ENCODE peak calls at places on chromosomes 12 and 14, in four cellular contexts. One of them, this sample, is unnamed.

GRCh38 chr12:6963741-6964446 is 6.6 kb downstream of the PHB2 start:
- DNase-seq in NB4: no peak
- DNase-seq in astrocyte of the spinal cord: no peak
- DNase-seq in CD8-positive, alpha-beta T cell: no peak
- DNase-seq in this sample: no peak

GRCh38 chr12:93857279-93857894 is 180.2 kb downstream of the CRADD start:
- DNase-seq in NB4: peak
- DNase-seq in astrocyte of the spinal cord: peak
- DNase-seq in CD8-positive, alpha-beta T cell: no peak
- DNase-seq in this sample: no peak

GRCh38 chr12:129827985-129828384 is 75.8 kb downstream of the TMEM132D start:
- DNase-seq in NB4: no peak
- DNase-seq in astrocyte of the spinal cord: peak
- DNase-seq in CD8-positive, alpha-beta T cell: no peak
- DNase-seq in this sample: no peak

GRCh38 chr14:29832042-29832441 is 95.6 kb downstream of the PRKD1 start:
- DNase-seq in NB4: no peak
- DNase-seq in astrocyte of the spinal cord: no peak
- DNase-seq in CD8-positive, alpha-beta T cell: no peak
- DNase-seq in this sample: no peak

GRCh38 chr14:30620178-30620577 is 1.9 kb upstream of the SCFD1 start:
- DNase-seq in NB4: peak
- DNase-seq in astrocyte of the spinal cord: peak
- DNase-seq in CD8-positive, alpha-beta T cell: no peak
- DNase-seq in this sample: no peak

GRCh38 chr12:47935196-47935595 is 28.2 kb upstream of the TMEM106C start:
- DNase-seq in NB4: no peak
- DNase-seq in astrocyte of the spinal cord: peak
- DNase-seq in CD8-positive, alpha-beta T cell: no peak
- DNase-seq in this sample: no peak

GRCh38 chr14:29820785-29821184 is 106.9 kb downstream of the PRKD1 start:
- DNase-seq in NB4: no peak
- DNase-seq in astrocyte of the spinal cord: no peak
- DNase-seq in CD8-positive, alpha-beta T cell: no peak
- DNase-seq in this sample: no peak

GRCh38 chr12:109697877-109698468 is 15.7 kb upstream of the FAM222A start:
- DNase-seq in NB4: no peak
- DNase-seq in astrocyte of the spinal cord: no peak
- DNase-seq in CD8-positive, alpha-beta T cell: no peak
- DNase-seq in this sample: no peak

GRCh38 chr14:26531894-26532293 is 65.9 kb downstream of the NOVA1 start:
- DNase-seq in NB4: no peak
- DNase-seq in astrocyte of the spinal cord: peak
- DNase-seq in CD8-positive, alpha-beta T cell: no peak
- DNase-seq in this sample: no peak

GRCh38 chr14:72851660-72852059 is 42.2 kb downstream of the DPF3 start:
- DNase-seq in NB4: no peak
- DNase-seq in astrocyte of the spinal cord: no peak
- DNase-seq in CD8-positive, alpha-beta T cell: no peak
- DNase-seq in this sample: no peak

GRCh38 chr12:52534482-52534881 is 14.3 kb upstream of the KRT5 start:
- DNase-seq in NB4: peak
- DNase-seq in astrocyte of the spinal cord: no peak
- DNase-seq in CD8-positive, alpha-beta T cell: no peak
- DNase-seq in this sample: no peak

GRCh38 chr14:59044707-59045106 is 143.8 kb upstream of the DAAM1 start:
- DNase-seq in NB4: peak
- DNase-seq in astrocyte of the spinal cord: no peak
- DNase-seq in CD8-positive, alpha-beta T cell: no peak
- DNase-seq in this sample: no peak

GRCh38 chr14:21256539-21257394 is 12.5 kb downstream of the HNRNPC start:
- DNase-seq in NB4: peak
- DNase-seq in astrocyte of the spinal cord: no peak
- DNase-seq in CD8-positive, alpha-beta T cell: no peak
- DNase-seq in this sample: no peak

GRCh38 chr12:10889226-10889625 is 5.2 kb upstream of the PRH1 start:
- DNase-seq in NB4: no peak
- DNase-seq in astrocyte of the spinal cord: no peak
- DNase-seq in CD8-positive, alpha-beta T cell: no peak
- DNase-seq in this sample: no peak

DNA sequence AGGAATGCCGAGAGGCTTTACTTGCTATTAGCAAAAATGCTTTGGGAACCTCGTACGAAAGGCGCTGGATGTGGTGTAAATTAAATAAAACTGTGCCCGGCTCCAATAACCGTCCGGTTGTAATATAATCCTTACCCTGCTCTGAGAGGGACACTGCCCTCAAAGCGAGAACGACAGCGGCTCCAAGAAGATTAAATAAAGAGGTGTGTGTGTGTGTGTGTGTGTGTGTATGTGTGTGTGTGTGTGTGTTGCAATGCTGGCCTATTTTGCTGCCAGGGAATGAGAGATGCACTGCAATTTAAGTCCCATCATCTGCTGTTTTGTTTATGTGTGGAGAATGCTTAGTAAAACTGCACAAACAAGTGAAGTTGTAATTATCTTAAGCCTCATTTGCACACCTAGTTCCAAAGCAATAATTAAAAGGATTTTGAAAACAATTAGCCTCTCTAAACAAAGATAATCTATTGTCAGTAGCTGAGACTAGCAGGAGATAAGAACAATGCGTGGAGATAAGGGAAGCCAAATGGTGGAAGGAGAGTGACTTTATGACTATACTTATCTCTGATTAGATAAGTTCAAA is 1.2 kb upstream of the SIX1 start:
- DNase-seq in NB4: no peak
- DNase-seq in astrocyte of the spinal cord: no peak
- DNase-seq in CD8-positive, alpha-beta T cell: no peak
- DNase-seq in this sample: no peak
- H3K4me3 ChIP-seq in NB4: no peak
- H3K4me3 ChIP-seq in astrocyte of the spinal cord: peak
- H3K4me3 ChIP-seq in CD8-positive, alpha-beta T cell: no peak
- H3K4me3 ChIP-seq in this sample: no peak

DNA sequence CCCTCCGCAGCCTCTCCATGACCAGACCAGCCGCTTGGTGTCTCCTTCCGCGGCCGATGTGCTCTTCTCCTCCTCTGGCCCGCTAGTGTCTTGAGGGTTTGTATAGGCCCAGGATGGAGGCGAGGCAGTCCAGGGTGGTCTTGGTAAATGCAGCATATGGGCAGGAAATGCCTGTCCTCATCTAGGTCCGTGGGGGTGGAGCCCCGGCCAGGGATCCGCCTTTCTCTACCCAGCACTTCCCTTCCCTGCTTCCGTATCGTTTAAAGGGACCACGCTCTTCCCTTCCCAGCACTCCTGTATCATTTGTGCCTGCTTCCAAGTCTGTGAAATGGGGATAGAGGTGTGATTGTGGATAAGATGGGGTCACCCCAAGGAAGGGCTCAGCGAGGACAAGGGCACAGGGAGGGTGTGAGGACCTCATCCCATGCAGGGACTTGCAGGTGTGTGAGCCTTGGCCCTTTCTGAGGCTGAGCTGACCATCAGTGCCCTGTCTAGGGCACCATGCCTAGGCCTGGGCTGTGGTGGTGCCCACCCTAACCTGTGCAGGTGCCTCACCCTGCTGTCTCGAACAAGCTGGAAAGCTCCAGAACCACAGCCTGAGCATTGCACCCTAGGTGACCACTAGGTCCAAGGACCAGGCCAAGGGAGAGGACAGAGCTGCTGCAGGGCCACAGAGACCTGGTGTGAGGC is 326.8 kb upstream of the RTL1 start:
- DNase-seq in NB4: no peak
- DNase-seq in astrocyte of the spinal cord: no peak
- DNase-seq in CD8-positive, alpha-beta T cell: no peak
- DNase-seq in this sample: no peak
- H3K4me3 ChIP-seq in NB4: no peak
- H3K4me3 ChIP-seq in astrocyte of the spinal cord: no peak
- H3K4me3 ChIP-seq in CD8-positive, alpha-beta T cell: no peak
- H3K4me3 ChIP-seq in this sample: no peak

GRCh38 chr14:104676130-104676693 is 13.2 kb upstream of the INF2 start:
- DNase-seq in NB4: no peak
- DNase-seq in astrocyte of the spinal cord: no peak
- DNase-seq in CD8-positive, alpha-beta T cell: no peak
- DNase-seq in this sample: no peak
- H3K4me3 ChIP-seq in NB4: no peak
- H3K4me3 ChIP-seq in astrocyte of the spinal cord: no peak
- H3K4me3 ChIP-seq in CD8-positive, alpha-beta T cell: no peak
- H3K4me3 ChIP-seq in this sample: no peak

DNA sequence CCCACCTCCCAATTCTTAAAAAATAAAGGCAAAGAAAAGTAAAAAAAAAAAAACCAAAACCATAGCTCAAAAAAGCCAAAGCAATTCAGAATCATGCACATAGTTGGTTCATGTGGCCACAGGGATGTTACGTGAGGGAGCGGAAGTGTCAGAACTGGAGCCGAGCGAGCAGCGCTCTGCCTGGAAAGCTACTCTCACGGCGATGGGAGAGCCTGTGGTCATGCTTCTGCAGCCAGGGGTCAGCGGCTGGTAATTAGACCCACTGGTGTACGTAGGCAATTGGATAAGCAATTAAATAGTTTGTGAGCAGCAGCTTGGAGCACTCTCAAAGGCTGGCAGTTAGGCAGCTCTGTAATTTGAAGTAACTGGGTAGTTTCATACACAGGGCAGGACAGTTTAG is 58.1 kb downstream of the TRHDE start:
- DNase-seq in NB4: no peak
- DNase-seq in astrocyte of the spinal cord: peak
- DNase-seq in CD8-positive, alpha-beta T cell: no peak
- DNase-seq in this sample: peak
- H3K4me3 ChIP-seq in NB4: no peak
- H3K4me3 ChIP-seq in astrocyte of the spinal cord: no peak
- H3K4me3 ChIP-seq in CD8-positive, alpha-beta T cell: no peak
- H3K4me3 ChIP-seq in this sample: peak

GRCh38 chr12:50401383-50402155 is 884 bp downstream of the LARP4 start:
- DNase-seq in NB4: peak
- DNase-seq in astrocyte of the spinal cord: peak
- DNase-seq in CD8-positive, alpha-beta T cell: no peak
- DNase-seq in this sample: peak

GRCh38 chr12:50400638-50401382 is at the start of gene LARP4:
- DNase-seq in NB4: peak
- DNase-seq in astrocyte of the spinal cord: peak
- DNase-seq in CD8-positive, alpha-beta T cell: peak
- DNase-seq in this sample: peak

GRCh38 chr12:50402270-50403000 is 1.8 kb downstream of the LARP4 start:
- DNase-seq in NB4: no peak
- DNase-seq in astrocyte of the spinal cord: no peak
- DNase-seq in CD8-positive, alpha-beta T cell: no peak
- DNase-seq in this sample: no peak

GRCh38 chr12:50404307-50404706 is 3.6 kb downstream of the LARP4 start:
- DNase-seq in NB4: no peak
- DNase-seq in astrocyte of the spinal cord: no peak
- DNase-seq in CD8-positive, alpha-beta T cell: no peak
- DNase-seq in this sample: no peak

DNA sequence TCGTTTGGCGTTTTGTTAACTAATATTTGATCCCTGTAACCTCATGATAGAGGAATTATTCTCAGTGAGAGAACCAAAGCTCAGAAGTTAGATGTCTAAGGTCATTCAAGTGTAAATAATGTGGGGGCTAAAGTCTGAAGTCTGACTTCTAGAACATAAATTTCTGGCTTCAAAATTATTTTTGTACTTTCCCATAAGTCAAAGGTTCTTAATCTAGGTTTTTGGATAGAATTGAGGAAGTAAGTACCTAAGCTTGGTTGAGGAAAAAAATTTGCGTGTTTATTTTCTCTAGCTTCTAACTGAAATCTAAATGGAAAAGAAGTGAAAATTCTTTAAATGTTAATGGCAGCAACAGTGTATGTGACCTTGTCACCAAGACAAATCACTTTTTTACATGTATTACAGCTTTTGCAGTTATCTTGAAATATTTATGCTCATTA is 2.3 kb downstream of the LARP4 start:
- DNase-seq in NB4: peak
- DNase-seq in astrocyte of the spinal cord: no peak
- DNase-seq in CD8-positive, alpha-beta T cell: no peak
- DNase-seq in this sample: no peak
- H3K4me3 ChIP-seq in NB4: peak
- H3K4me3 ChIP-seq in astrocyte of the spinal cord: peak
- H3K4me3 ChIP-seq in CD8-positive, alpha-beta T cell: no peak
- H3K4me3 ChIP-seq in this sample: no peak

GRCh38 chr12:104290855-104291254 is 12.7 kb upstream of the EID3 start:
- DNase-seq in NB4: no peak
- DNase-seq in astrocyte of the spinal cord: no peak
- DNase-seq in CD8-positive, alpha-beta T cell: no peak
- DNase-seq in this sample: no peak

GRCh38 chr12:104286538-104287482 is 16.7 kb upstream of the EID3 start:
- DNase-seq in NB4: peak
- DNase-seq in astrocyte of the spinal cord: peak
- DNase-seq in CD8-positive, alpha-beta T cell: peak
- DNase-seq in this sample: peak

GRCh38 chr12:104290320-104290719 is 13.2 kb upstream of the EID3 start:
- DNase-seq in NB4: no peak
- DNase-seq in astrocyte of the spinal cord: no peak
- DNase-seq in CD8-positive, alpha-beta T cell: no peak
- DNase-seq in this sample: no peak

GRCh38 chr12:104285740-104286537 is 17.6 kb upstream of the EID3 start:
- DNase-seq in NB4: no peak
- DNase-seq in astrocyte of the spinal cord: peak
- DNase-seq in CD8-positive, alpha-beta T cell: no peak
- DNase-seq in this sample: no peak

DNA sequence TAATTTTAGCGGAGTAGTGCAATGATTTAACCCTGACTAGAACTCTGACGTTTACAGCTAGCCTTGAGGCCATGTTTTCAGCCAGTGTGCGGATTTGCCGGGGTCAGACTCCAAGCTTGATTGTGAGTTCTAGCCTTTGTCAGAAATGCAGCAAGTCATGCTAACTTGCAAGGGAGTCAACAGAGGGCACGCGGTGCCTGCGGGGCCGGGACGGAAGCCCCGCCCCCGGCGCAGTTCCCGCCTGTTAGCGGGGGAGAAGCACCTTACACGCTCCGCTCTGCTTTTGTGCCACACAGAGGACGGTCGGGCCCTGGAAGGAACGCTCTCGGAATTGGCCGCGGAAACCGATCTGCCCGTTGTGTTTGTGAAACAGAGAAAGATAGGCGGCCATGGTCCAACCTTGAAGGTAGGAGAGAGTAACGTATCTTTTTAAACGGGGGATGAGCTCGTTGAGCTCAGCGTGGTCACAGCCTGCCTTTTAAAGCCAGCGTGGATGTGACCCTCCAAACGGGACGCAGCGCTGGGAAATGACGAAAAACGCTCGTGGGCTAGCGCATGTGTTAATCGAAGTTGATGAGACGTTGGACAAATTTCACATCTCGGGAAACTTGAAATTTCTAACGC is 14.8 kb upstream of the EID3 start:
- DNase-seq in NB4: peak
- DNase-seq in astrocyte of the spinal cord: peak
- DNase-seq in CD8-positive, alpha-beta T cell: peak
- DNase-seq in this sample: peak
- H3K4me3 ChIP-seq in NB4: peak
- H3K4me3 ChIP-seq in astrocyte of the spinal cord: peak
- H3K4me3 ChIP-seq in CD8-positive, alpha-beta T cell: peak
- H3K4me3 ChIP-seq in this sample: peak

This sample was measured in Jurkat, Clone E6-1.